ENCODE peak calls at places on chromosomes 4 and X, in six cellular contexts. S is heart right ventricle, H is PC-9, M is BE2C, K is stomach, U is esophagus squamous epithelium. Z is an unnamed sample.
A peak's percentile ranks its signal among the peaks of the same experiment; 100 is the strongest.

GRCh38 chr4:169009281-169010124 is 552 bp downstream of the CBR4 start:
- DNase-seq in S (peak; percentile 69), H (peak; percentile 37), M (peak; percentile 73), K (peak; percentile 63), U (peak; percentile 19), Z (peak; percentile 77)

GRCh38 chr4:153771058-153771457 is 11.2 kb upstream of the RNF175 start:
- DNase-seq in S (no peak), H (no peak), M (no peak), K (no peak), U (no peak), Z (no peak)

GRCh38 chr4:123390846-123391456 is 5.6 kb upstream of the SPRY1 start:
- DNase-seq in S (no peak), H (no peak), M (no peak), K (no peak), U (no peak), Z (no peak)

GRCh38 chr4:52914051-52914605 is 52.0 kb downstream of the RASL11B start:
- DNase-seq in S (peak; percentile 11), H (peak; percentile 78), M (no peak), K (no peak), U (no peak), Z (no peak)

GRCh38 chr4:55116450-55116849 is 8.9 kb downstream of the KDR start:
- DNase-seq in S (no peak), H (no peak), M (no peak), K (no peak), U (no peak), Z (no peak)

GRCh38 chrX:42664706-42665105 is 113.3 kb downstream of the PPP1R2C start:
- DNase-seq in S (no peak), H (no peak), M (no peak), K (no peak), U (no peak), Z (no peak)

GRCh38 chr4:42151568-42152506 is 618 bp downstream of the BEND4 start:
- DNase-seq in S (no peak), H (no peak), M (peak; percentile 95), K (peak; percentile 30), U (no peak), Z (peak; percentile 69)

GRCh38 chr4:69025999-69026387 is 70.3 kb upstream of the UGT2B7 start:
- DNase-seq in S (no peak), H (no peak), M (no peak), K (no peak), U (no peak), Z (no peak)

GRCh38 chrX:107123750-107124149 is 5.1 kb upstream of the RBM41 start:
- DNase-seq in S (no peak), H (no peak), M (no peak), K (no peak), U (no peak), Z (no peak)

GRCh38 chr4:106266201-106266600 is 49.8 kb downstream of the TBCK start:
- DNase-seq in S (no peak), H (no peak), M (no peak), K (no peak), U (no peak), Z (no peak)

GRCh38 chr4:92381640-92382039 is 77.9 kb downstream of the GRID2 start:
- DNase-seq in S (no peak), H (no peak), M (no peak), K (no peak), U (no peak), Z (no peak)

GRCh38 chrX:115559672-115560071 is 1.3 kb upstream of the PLS3 start:
- DNase-seq in S (no peak), H (no peak), M (no peak), K (no peak), U (no peak), Z (no peak)

GRCh38 chrX:9919632-9920172 is 47.5 kb upstream of the CLDN34 start:
- DNase-seq in S (no peak), H (no peak), M (no peak), K (no peak), U (no peak), Z (no peak)

GRCh38 chr4:108370291-108370690 is 201.6 kb upstream of the LEF1 start:
- DNase-seq in S (no peak), H (no peak), M (no peak), K (no peak), U (no peak), Z (no peak)

GRCh38 chr4:3246458-3247398 is 2.2 kb upstream of the MSANTD1 start:
- DNase-seq in S (no peak), H (no peak), M (no peak), K (no peak), U (no peak), Z (no peak)

GRCh38 chr4:113674251-113674650 is 87.3 kb downstream of the CAMK2D start:
- DNase-seq in S (no peak), H (no peak), M (no peak), K (no peak), U (no peak), Z (peak; percentile 52)

GRCh38 chr4:103207673-103208072 is 9.5 kb upstream of the CENPE start:
- DNase-seq in S (no peak), H (no peak), M (peak; percentile 24), K (no peak), U (no peak), Z (peak; percentile 19)

GRCh38 chr4:38949416-38950051 is 81.9 kb downstream of the FAM114A1 start:
- DNase-seq in S (no peak), H (peak; percentile 74), M (no peak), K (no peak), U (no peak), Z (no peak)

GRCh38 chr4:61212788-61213187 is 12.7 kb downstream of the ADGRL3 start:
- DNase-seq in S (no peak), H (no peak), M (no peak), K (no peak), U (no peak), Z (no peak)

GRCh38 chr4:158936238-158936637 is 166.6 kb upstream of the RAPGEF2 start:
- DNase-seq in S (no peak), H (no peak), M (no peak), K (no peak), U (no peak), Z (no peak)

GRCh38 chr4:75995727-75996126 is 5.0 kb upstream of the SDAD1 start:
- DNase-seq in S (no peak), H (peak; percentile 44), M (no peak), K (no peak), U (no peak), Z (no peak)

GRCh38 chr4:139740531-139741041 is 75.0 kb downstream of the MGST2 start:
- DNase-seq in S (peak; percentile 82), H (no peak), M (peak; percentile 80), K (peak; percentile 56), U (peak; percentile 12), Z (peak; percentile 38)

GRCh38 chr4:101290651-101291050 is 56.7 kb downstream of the PPP3CA start:
- DNase-seq in S (no peak), H (no peak), M (no peak), K (no peak), U (no peak), Z (no peak)

GRCh38 chr4:106687026-106687425 is 318.4 kb upstream of the GIMD1 start:
- DNase-seq in S (no peak), H (no peak), M (no peak), K (no peak), U (no peak), Z (no peak)

GRCh38 chr4:138869631-138870030 is 145.9 kb upstream of the NOCT start:
- DNase-seq in S (peak; percentile 10), H (no peak), M (no peak), K (no peak), U (no peak), Z (no peak)

GRCh38 chr4:17468638-17469221 is 43.2 kb downstream of the QDPR start:
- DNase-seq in S (peak; percentile 15), H (no peak), M (peak; percentile 51), K (no peak), U (no peak), Z (no peak)

GRCh38 chrX:20988118-20988517 is 386.1 kb upstream of the CNKSR2 start:
- DNase-seq in S (no peak), H (no peak), M (no peak), K (no peak), U (no peak), Z (no peak)

GRCh38 chr4:7828926-7829325 is 110.7 kb downstream of the AFAP1 start:
- DNase-seq in S (no peak), H (no peak), M (no peak), K (no peak), U (no peak), Z (no peak)
- H3K36me3 ChIP-seq in S (peaks cover 5% of the 10 kb centered on the region), H (peaks cover 15% of the 10 kb centered on the region), M (peaks cover 75% of the 10 kb centered on the region), K (peaks cover 10% of the 10 kb centered on the region), U (peaks cover 58% of the 10 kb centered on the region), Z (no peaks in the 10 kb centered on the region)

GRCh38 chr4:74932832-74933561 is at the start of gene PARM1:
- DNase-seq in S (peak; percentile 90), H (peak; percentile 58), M (peak; percentile 95), K (peak; percentile 94), U (peak; percentile 39), Z (peak; percentile 95)

GRCh38 chr4:74933562-74934015 is 673 bp downstream of the PARM1 start:
- DNase-seq in S (peak; percentile 16), H (no peak), M (peak; percentile 16), K (peak; percentile 28), U (no peak), Z (peak; percentile 61)

GRCh38 chr4:74934016-74934821 is 1.3 kb downstream of the PARM1 start:
- DNase-seq in S (peak; percentile 17), H (peak; percentile 50), M (peak; percentile 32), K (peak; percentile 45), U (no peak), Z (peak; percentile 69)

GRCh38 chr4:74932010-74932409 is 906 bp upstream of the PARM1 start:
- DNase-seq in S (no peak), H (no peak), M (no peak), K (no peak), U (no peak), Z (no peak)

DNA sequence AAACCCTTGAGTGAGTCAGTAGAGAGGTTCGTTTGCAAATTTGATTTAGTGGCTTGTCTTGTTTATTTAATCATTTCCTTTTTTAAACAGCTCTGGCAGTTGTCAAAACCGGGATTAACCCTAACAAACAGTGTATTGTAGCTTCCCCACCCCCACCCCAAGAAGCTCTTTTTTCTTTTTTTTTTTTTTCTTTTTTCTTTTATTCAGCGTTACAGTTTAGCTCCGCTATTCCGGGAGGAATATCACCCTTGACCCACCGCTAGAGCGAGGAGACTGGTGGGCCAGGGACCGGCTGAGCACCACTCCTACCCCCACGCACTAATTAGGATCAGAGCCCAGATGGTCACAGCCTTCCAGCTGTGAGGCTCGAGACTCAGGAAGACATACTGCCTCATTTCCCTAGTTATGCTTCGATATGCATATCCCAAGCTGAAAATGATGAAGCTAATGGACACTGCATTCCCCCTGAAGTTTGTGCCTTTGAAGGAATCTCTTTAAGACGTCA is 2.0 kb downstream of the PARM1 start:
- DNase-seq in S (no peak), H (no peak), M (no peak), K (no peak), U (no peak), Z (no peak)
- H3K4me3 ChIP-seq in S (peak overlapping the region; percentile 63), H (peak overlapping the region; percentile 77), M (peak overlapping the region; percentile 63), K (peak overlapping the region; percentile 61), U (peak overlapping the region; percentile 47), Z (peak overlapping the region; percentile 37)

GRCh38 chr4:110480031-110480549 is 4.1 kb downstream of the ENPEP start:
- DNase-seq in S (peak; percentile 11), H (no peak), M (no peak), K (no peak), U (no peak), Z (no peak)
- TF ChIP-seq CTCF in S (no peak), H (no peak), M (no peak), K (no peak), U (no peak), Z (no peak)

DNA sequence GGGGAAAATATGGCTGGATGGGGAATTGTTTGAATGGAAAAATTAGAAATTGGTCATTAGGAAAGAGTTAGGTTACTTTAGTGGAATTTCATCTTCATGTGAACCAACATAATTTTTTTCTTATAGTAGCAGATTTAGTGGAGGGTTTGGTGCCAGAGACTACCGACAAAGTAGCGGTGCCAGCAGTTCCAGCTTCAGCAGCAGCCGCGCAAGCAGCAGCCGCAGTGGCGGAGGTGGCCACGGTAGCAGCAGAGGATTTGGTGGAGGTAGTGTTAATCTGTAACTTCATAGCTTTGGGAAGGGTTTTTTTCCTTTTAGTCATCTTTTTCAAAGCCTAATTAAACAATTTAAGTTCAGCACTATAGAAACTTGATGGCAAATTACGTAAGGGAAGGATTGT is 13.2 kb downstream of the DDX3X start:
- DNase-seq in S (no peak), H (no peak), M (no peak), K (no peak), U (no peak), Z (no peak)
- H3K36me3 ChIP-seq in S (peaks cover 83% of the 10 kb centered on the region), H (no peaks in the 10 kb centered on the region), M (peaks cover 73% of the 10 kb centered on the region), K (peaks cover 91% of the 10 kb centered on the region), U (peaks cover 85% of the 10 kb centered on the region), Z (no peaks in the 10 kb centered on the region)